ENCODE peak calls at places on chromosomes 11 and 22, in four cellular contexts. One of them, this sample, is unnamed.

GRCh38 chr22:41352058-41352457 is 29.7 kb upstream of the TEF start:
- DNase-seq in cardiac fibroblast: peak; percentile 73
- DNase-seq in thyroid gland: no peak
- DNase-seq in choroid plexus epithelial cell: peak; percentile 76
- DNase-seq in this sample: peak; percentile 73

GRCh38 chr11:43515090-43515489 is 156.4 kb downstream of the TTC17 start:
- DNase-seq in cardiac fibroblast: no peak
- DNase-seq in thyroid gland: no peak
- DNase-seq in choroid plexus epithelial cell: no peak
- DNase-seq in this sample: no peak

GRCh38 chr22:20652582-20652981 is 121.3 kb upstream of the SERPIND1 start:
- DNase-seq in cardiac fibroblast: no peak
- DNase-seq in thyroid gland: no peak
- DNase-seq in choroid plexus epithelial cell: no peak
- DNase-seq in this sample: no peak

GRCh38 chr22:27561301-27561820 is 240.2 kb downstream of the MN1 start:
- DNase-seq in cardiac fibroblast: peak; percentile 53
- DNase-seq in thyroid gland: no peak
- DNase-seq in choroid plexus epithelial cell: no peak
- DNase-seq in this sample: peak; percentile 5

GRCh38 chr11:14253437-14253836 is 105.5 kb downstream of the RRAS2 start:
- DNase-seq in cardiac fibroblast: no peak
- DNase-seq in thyroid gland: no peak
- DNase-seq in choroid plexus epithelial cell: peak; percentile 18
- DNase-seq in this sample: no peak

GRCh38 chr11:2951235-2952110 is 22.3 kb upstream of the PHLDA2 start:
- DNase-seq in cardiac fibroblast: peak; percentile 71
- DNase-seq in thyroid gland: no peak
- DNase-seq in choroid plexus epithelial cell: peak; percentile 71
- DNase-seq in this sample: peak; percentile 45

GRCh38 chr22:24112188-24112587 is 69.1 kb upstream of the SUSD2 start:
- DNase-seq in cardiac fibroblast: peak; percentile 57
- DNase-seq in thyroid gland: no peak
- DNase-seq in choroid plexus epithelial cell: peak; percentile 55
- DNase-seq in this sample: peak; percentile 77

GRCh38 chr11:25766332-25767015 is 565.5 kb upstream of the ANO3 start:
- DNase-seq in cardiac fibroblast: no peak
- DNase-seq in thyroid gland: no peak
- DNase-seq in choroid plexus epithelial cell: peak; percentile 33
- DNase-seq in this sample: peak; percentile 8

GRCh38 chr11:70159612-70160570 is 43.2 kb upstream of the FADD start:
- DNase-seq in cardiac fibroblast: no peak
- DNase-seq in thyroid gland: no peak
- DNase-seq in choroid plexus epithelial cell: no peak
- DNase-seq in this sample: peak; percentile 96

GRCh38 chr22:32325811-32326237 is 31.8 kb upstream of the RFPL3 start:
- DNase-seq in cardiac fibroblast: no peak
- DNase-seq in thyroid gland: no peak
- DNase-seq in choroid plexus epithelial cell: no peak
- DNase-seq in this sample: no peak

GRCh38 chr11:72685560-72686480 is 11.6 kb upstream of the PDE2A start:
- DNase-seq in cardiac fibroblast: no peak
- DNase-seq in thyroid gland: no peak
- DNase-seq in choroid plexus epithelial cell: peak; percentile 64
- DNase-seq in this sample: no peak

GRCh38 chr22:50505276-50505775 is 2.2 kb downstream of the LMF2 start:
- DNase-seq in cardiac fibroblast: no peak
- DNase-seq in thyroid gland: no peak
- DNase-seq in choroid plexus epithelial cell: no peak
- DNase-seq in this sample: no peak

GRCh38 chr11:24233041-24233440 is 263.8 kb upstream of the LUZP2 start:
- DNase-seq in cardiac fibroblast: no peak
- DNase-seq in thyroid gland: no peak
- DNase-seq in choroid plexus epithelial cell: peak; percentile 33
- DNase-seq in this sample: peak; percentile 2

GRCh38 chr11:64077607-64078006 is 41.9 kb downstream of the FLRT1 start:
- DNase-seq in cardiac fibroblast: no peak
- DNase-seq in thyroid gland: no peak
- DNase-seq in choroid plexus epithelial cell: no peak
- DNase-seq in this sample: no peak

GRCh38 chr11:121024989-121025388 is 1.1 kb downstream of the TBCEL start:
- DNase-seq in cardiac fibroblast: peak; percentile 36
- DNase-seq in thyroid gland: peak; percentile 19
- DNase-seq in choroid plexus epithelial cell: peak; percentile 36
- DNase-seq in this sample: peak; percentile 67

GRCh38 chr22:45966320-45966891 is 10.6 kb downstream of the WNT7B start:
- DNase-seq in cardiac fibroblast: no peak
- DNase-seq in thyroid gland: no peak
- DNase-seq in choroid plexus epithelial cell: no peak
- DNase-seq in this sample: no peak

GRCh38 chr11:78961186-78961782 is 386.6 kb upstream of the NARS2 start:
- DNase-seq in cardiac fibroblast: peak; percentile 47
- DNase-seq in thyroid gland: peak; percentile 28
- DNase-seq in choroid plexus epithelial cell: peak; percentile 59
- DNase-seq in this sample: peak; percentile 82

DNA sequence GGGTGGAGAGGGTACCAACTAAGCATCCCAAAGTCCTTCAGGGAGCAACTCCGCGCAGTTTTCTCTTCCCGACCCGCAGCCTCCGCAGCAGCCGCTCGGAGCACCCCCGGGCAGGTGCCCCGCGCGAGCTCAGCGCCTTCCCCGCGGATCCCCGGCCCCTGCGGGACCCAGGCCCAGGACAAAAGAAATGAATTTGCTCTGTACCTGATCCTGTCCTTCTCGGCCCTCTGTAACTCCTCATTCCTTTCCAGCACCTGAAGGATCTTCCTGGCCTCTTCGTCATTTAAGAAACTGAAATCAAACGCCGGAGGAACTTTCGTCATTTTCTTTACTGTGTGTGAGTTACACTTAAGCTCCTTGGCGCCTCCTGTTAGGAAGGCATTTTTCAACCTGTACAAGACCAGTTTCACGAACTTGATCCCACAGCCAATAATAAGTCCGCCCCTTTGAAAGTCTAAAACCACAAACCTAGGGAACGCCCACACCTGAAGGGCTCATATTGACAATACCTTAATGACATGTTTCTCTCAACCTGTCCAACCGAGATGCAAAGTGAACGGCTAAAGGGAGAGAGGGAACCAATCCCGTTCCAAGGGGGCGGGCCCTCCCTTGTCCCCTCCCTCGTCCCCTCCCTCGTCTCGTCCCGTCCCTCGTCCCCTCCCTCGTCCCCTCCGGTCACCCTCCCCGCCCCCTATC is at the start of gene EXPH5:
- DNase-seq in cardiac fibroblast: peak; percentile 46
- DNase-seq in thyroid gland: peak; percentile 98
- DNase-seq in choroid plexus epithelial cell: peak; percentile 55
- DNase-seq in this sample: peak; percentile 99
- TF ChIP-seq CTCF in cardiac fibroblast: no peak
- TF ChIP-seq CTCF in thyroid gland: no peak
- TF ChIP-seq CTCF in choroid plexus epithelial cell: peak; percentile 23
- TF ChIP-seq CTCF in this sample: no peak

DNA sequence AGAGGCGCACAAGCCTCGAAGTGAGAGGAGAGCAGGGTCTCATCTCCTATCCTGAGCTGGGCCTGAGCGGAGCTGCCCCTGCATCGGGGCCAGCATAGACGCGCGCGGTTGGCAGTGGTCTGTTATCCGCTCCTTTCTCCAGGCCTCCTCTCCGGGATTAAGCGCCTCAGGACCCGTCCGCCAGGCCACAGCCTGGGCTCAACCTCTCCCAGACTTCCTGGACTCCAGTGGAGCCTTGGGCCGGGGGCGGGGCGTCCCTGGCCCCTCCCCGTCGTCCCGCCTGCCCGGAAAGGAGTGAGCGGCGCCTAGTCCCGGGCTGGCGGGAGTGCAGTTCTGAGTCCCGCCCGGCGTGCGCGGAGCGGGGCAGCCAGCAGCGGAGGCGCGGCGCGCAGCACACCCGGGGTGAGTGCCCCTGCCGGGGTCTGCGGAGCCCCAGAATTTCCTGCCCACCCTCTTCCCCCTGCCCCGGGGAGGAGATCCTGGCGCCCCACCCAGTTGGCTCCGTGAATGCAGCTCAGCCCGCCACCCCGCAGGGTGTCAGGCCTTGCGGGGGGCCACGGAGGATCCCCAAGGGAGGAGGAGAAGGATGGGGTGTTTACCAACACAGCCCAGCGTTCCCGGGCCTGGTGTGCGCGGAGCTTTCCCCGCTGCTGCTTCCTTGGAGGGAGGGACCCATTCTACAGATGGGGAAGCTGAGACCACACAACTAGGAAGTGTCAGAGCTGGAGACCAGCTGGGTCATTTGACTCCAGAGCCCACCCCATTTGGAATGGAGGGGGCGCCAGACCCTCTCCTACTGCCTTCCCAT is at the start of gene TCIRG1:
- DNase-seq in cardiac fibroblast: peak; percentile 78
- DNase-seq in thyroid gland: peak; percentile 89
- DNase-seq in choroid plexus epithelial cell: peak; percentile 78
- DNase-seq in this sample: peak; percentile 81
- H3K4me3 ChIP-seq in cardiac fibroblast: peak within 1 kb of the TSS; percentile 77
- H3K4me3 ChIP-seq in thyroid gland: peak within 1 kb of the TSS; percentile 48
- H3K4me3 ChIP-seq in choroid plexus epithelial cell: peak within 1 kb of the TSS; percentile 74
- H3K4me3 ChIP-seq in this sample: peak within 1 kb of the TSS; percentile 71

GRCh38 chr11:122114976-122115375 is 1.0 kb downstream of the BLID start:
- DNase-seq in cardiac fibroblast: no peak
- DNase-seq in thyroid gland: no peak
- DNase-seq in choroid plexus epithelial cell: no peak
- DNase-seq in this sample: no peak

GRCh38 chr11:122120096-122120495 is 4.1 kb upstream of the BLID start:
- DNase-seq in cardiac fibroblast: no peak
- DNase-seq in thyroid gland: no peak
- DNase-seq in choroid plexus epithelial cell: no peak
- DNase-seq in this sample: no peak

GRCh38 chr11:122113836-122114235 is 2.2 kb downstream of the BLID start:
- DNase-seq in cardiac fibroblast: no peak
- DNase-seq in thyroid gland: no peak
- DNase-seq in choroid plexus epithelial cell: peak; percentile 80
- DNase-seq in this sample: no peak

GRCh38 chr11:122116591-122116990 is 576 bp upstream of the BLID start:
- DNase-seq in cardiac fibroblast: no peak
- DNase-seq in thyroid gland: no peak
- DNase-seq in choroid plexus epithelial cell: no peak
- DNase-seq in this sample: no peak

GRCh38 chr11:122115520-122116343 is at the start of gene BLID:
- DNase-seq in cardiac fibroblast: peak; percentile 63
- DNase-seq in thyroid gland: peak; percentile 62
- DNase-seq in choroid plexus epithelial cell: peak; percentile 77
- DNase-seq in this sample: peak; percentile 57
- TF ChIP-seq CTCF in cardiac fibroblast: peak; percentile 64
- TF ChIP-seq CTCF in thyroid gland: no peak
- TF ChIP-seq CTCF in choroid plexus epithelial cell: peak; percentile 81
- TF ChIP-seq CTCF in this sample: peak; percentile 80

GRCh38 chr11:59212744-59213573 is at the start of gene MPEG1:
- DNase-seq in cardiac fibroblast: no peak
- DNase-seq in thyroid gland: no peak
- DNase-seq in choroid plexus epithelial cell: no peak
- DNase-seq in this sample: no peak
- H3K4me3 ChIP-seq in cardiac fibroblast: no peak within 1 kb of the TSS
- H3K4me3 ChIP-seq in thyroid gland: no peak within 1 kb of the TSS
- H3K4me3 ChIP-seq in choroid plexus epithelial cell: no peak within 1 kb of the TSS
- H3K4me3 ChIP-seq in this sample: no peak within 1 kb of the TSS

DNA sequence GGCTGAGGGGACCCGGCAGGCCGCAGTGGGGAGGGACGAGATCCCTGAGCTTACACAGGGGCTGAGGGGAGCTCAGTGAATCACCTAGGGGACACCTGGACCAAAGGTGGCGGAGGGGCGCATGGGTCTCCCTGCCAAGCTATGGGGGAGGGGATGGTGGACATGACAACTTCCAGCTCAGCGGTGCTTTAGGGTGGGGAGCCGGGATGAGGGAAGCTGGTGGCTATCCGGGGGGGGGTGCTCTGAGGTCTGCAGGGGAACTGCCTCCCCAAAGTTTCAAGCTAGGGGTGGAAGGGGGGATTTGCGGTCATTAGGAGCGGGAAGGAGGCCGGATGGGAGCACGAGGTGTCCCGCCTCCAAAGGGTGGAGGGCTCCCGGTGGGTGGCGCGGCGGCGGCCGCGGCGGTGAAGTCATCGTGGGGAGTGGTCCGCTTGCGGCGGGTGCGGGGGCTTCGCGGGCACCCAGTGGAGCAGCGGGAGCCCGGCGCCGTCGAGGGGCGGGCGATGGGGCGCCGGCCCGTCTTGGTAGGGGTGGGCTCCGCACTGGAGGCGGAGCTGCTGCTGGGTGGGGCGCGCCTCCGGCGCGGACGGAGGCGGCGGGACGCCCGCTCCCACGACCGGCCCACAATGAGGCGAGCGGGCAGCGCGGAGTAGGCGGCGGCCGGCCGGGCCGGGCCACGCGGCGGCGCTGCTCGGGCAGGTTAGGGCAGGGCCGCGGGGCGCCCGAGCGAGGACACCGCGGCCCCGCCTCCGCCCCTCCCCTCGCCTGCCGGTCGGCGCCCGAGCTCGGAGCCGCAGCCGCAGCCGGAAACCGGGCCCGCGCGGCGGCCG is at the start of gene MICALL1:
- DNase-seq in cardiac fibroblast: peak; percentile 70
- DNase-seq in thyroid gland: peak; percentile 82
- DNase-seq in choroid plexus epithelial cell: peak; percentile 73
- DNase-seq in this sample: peak; percentile 91
- TF ChIP-seq CTCF in cardiac fibroblast: no peak
- TF ChIP-seq CTCF in thyroid gland: no peak
- TF ChIP-seq CTCF in choroid plexus epithelial cell: no peak
- TF ChIP-seq CTCF in this sample: no peak

GRCh38 chr11:130208241-130209127 is 48.9 kb downstream of the ST14 start:
- DNase-seq in cardiac fibroblast: no peak
- DNase-seq in thyroid gland: no peak
- DNase-seq in choroid plexus epithelial cell: no peak
- DNase-seq in this sample: no peak
- H3K4me3 ChIP-seq in cardiac fibroblast: no peak overlapping the region
- H3K4me3 ChIP-seq in thyroid gland: no peak overlapping the region
- H3K4me3 ChIP-seq in choroid plexus epithelial cell: no peak overlapping the region
- H3K4me3 ChIP-seq in this sample: no peak overlapping the region

This sample was measured in epithelial cell of esophagus.